ENCODE peak calls at places on chromosomes 12 and 14, in six cellular contexts. One of them, this sample, is unnamed.
A peak's percentile ranks its signal among the peaks of the same experiment; 100 is the strongest.

GRCh38 chr14:103031566-103031911 is 25.8 kb downstream of the CDC42BPB start:
- DNase-seq in HepG2: no peak
- DNase-seq in A549: no peak
- DNase-seq in endothelial cell of umbilical vein: no peak
- DNase-seq in K562: no peak
- DNase-seq in GM12878: no peak
- DNase-seq in this sample: no peak

GRCh38 chr14:81033841-81034240 is 78.4 kb downstream of the TSHR start:
- DNase-seq in A549: no peak
- DNase-seq in K562: no peak
- DNase-seq in GM12878: no peak
- DNase-seq in HepG2: no peak
- DNase-seq in endothelial cell of umbilical vein: no peak
- DNase-seq in this sample: peak; percentile 60

GRCh38 chr12:1080520-1081223 is 89.6 kb downstream of the ERC1 start:
- DNase-seq in HepG2: no peak
- DNase-seq in GM12878: peak; percentile 48
- DNase-seq in A549: no peak
- DNase-seq in K562: no peak
- DNase-seq in endothelial cell of umbilical vein: no peak
- DNase-seq in this sample: no peak

GRCh38 chr12:39605501-39605900 is 14.1 kb downstream of the ABCD2 start:
- DNase-seq in K562: no peak
- DNase-seq in endothelial cell of umbilical vein: no peak
- DNase-seq in GM12878: no peak
- DNase-seq in A549: no peak
- DNase-seq in HepG2: no peak
- DNase-seq in this sample: no peak

GRCh38 chr12:14995583-14996425 is 23.0 kb downstream of the PDE6H start:
- DNase-seq in HepG2: peak; percentile 52
- DNase-seq in GM12878: peak; percentile 34
- DNase-seq in A549: peak; percentile 81
- DNase-seq in endothelial cell of umbilical vein: peak; percentile 81
- DNase-seq in K562: peak; percentile 9
- DNase-seq in this sample: peak; percentile 71

GRCh38 chr14:63573579-63573978 is 30.4 kb upstream of the PPP2R5E start:
- DNase-seq in A549: no peak
- DNase-seq in K562: no peak
- DNase-seq in HepG2: no peak
- DNase-seq in endothelial cell of umbilical vein: peak; percentile 82
- DNase-seq in GM12878: no peak
- DNase-seq in this sample: no peak

GRCh38 chr12:112738531-112738930 is 53.0 kb upstream of the RPH3A start:
- DNase-seq in endothelial cell of umbilical vein: no peak
- DNase-seq in HepG2: no peak
- DNase-seq in A549: no peak
- DNase-seq in K562: no peak
- DNase-seq in GM12878: no peak
- DNase-seq in this sample: no peak

GRCh38 chr14:105460616-105461015 is 14.0 kb upstream of the CRIP2 start:
- DNase-seq in HepG2: no peak
- DNase-seq in A549: no peak
- DNase-seq in GM12878: no peak
- DNase-seq in endothelial cell of umbilical vein: no peak
- DNase-seq in K562: no peak
- DNase-seq in this sample: no peak

GRCh38 chr14:104428860-104429259 is 150.7 kb upstream of the C14orf180 start:
- DNase-seq in HepG2: no peak
- DNase-seq in A549: no peak
- DNase-seq in K562: no peak
- DNase-seq in GM12878: no peak
- DNase-seq in endothelial cell of umbilical vein: no peak
- DNase-seq in this sample: no peak

GRCh38 chr12:116233669-116234068 is 43.8 kb downstream of the MED13L start:
- DNase-seq in K562: no peak
- DNase-seq in GM12878: no peak
- DNase-seq in HepG2: no peak
- DNase-seq in A549: no peak
- DNase-seq in endothelial cell of umbilical vein: peak; percentile 68
- DNase-seq in this sample: no peak

GRCh38 chr14:89180546-89180945 is 236.5 kb downstream of the FOXN3 start:
- DNase-seq in GM12878: no peak
- DNase-seq in HepG2: no peak
- DNase-seq in K562: no peak
- DNase-seq in endothelial cell of umbilical vein: no peak
- DNase-seq in A549: no peak
- DNase-seq in this sample: no peak

GRCh38 chr12:88552672-88553079 is 27.6 kb downstream of the KITLG start:
- DNase-seq in endothelial cell of umbilical vein: no peak
- DNase-seq in A549: peak; percentile 77
- DNase-seq in GM12878: no peak
- DNase-seq in K562: no peak
- DNase-seq in HepG2: peak; percentile 9
- DNase-seq in this sample: no peak

GRCh38 chr14:29390046-29390841 is 537.4 kb downstream of the PRKD1 start:
- DNase-seq in A549: no peak
- DNase-seq in endothelial cell of umbilical vein: no peak
- DNase-seq in K562: no peak
- DNase-seq in GM12878: no peak
- DNase-seq in HepG2: no peak
- DNase-seq in this sample: no peak
- H3K4me3 ChIP-seq in A549: no peak overlapping the region
- H3K4me3 ChIP-seq in endothelial cell of umbilical vein: no peak overlapping the region
- H3K4me3 ChIP-seq in K562: no peak overlapping the region
- H3K4me3 ChIP-seq in GM12878: no peak overlapping the region
- H3K4me3 ChIP-seq in HepG2: no peak overlapping the region
- H3K4me3 ChIP-seq in this sample: no peak overlapping the region

DNA sequence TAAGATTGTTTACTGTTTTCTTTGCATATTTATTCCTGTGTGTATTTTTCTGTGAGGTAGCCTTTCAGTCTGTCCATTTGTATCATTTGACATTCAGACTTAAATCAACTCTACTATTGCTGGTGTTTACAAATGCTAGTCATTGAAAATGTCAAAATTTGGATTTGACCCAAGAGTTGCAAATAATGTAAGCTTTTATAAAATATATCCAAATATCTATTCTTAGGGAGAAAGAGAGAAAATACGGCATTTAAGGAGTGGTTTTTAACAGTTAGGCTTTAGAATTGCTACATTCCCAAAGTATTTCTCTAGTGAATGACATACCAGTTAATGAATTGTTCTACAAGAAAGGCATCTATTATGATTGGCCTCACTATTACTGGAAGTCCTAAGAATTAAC is 37.9 kb downstream of the FRS2 start:
- DNase-seq in endothelial cell of umbilical vein: no peak
- DNase-seq in A549: no peak
- DNase-seq in GM12878: no peak
- DNase-seq in K562: no peak
- DNase-seq in HepG2: no peak
- DNase-seq in this sample: no peak
- TF ChIP-seq MYC in endothelial cell of umbilical vein: no peak
- TF ChIP-seq MYC in A549: no peak
- TF ChIP-seq MYC in GM12878: no peak
- TF ChIP-seq MYC in K562: no peak
- TF ChIP-seq MYC in HepG2: no peak
- TF ChIP-seq MYC in this sample: no peak

DNA sequence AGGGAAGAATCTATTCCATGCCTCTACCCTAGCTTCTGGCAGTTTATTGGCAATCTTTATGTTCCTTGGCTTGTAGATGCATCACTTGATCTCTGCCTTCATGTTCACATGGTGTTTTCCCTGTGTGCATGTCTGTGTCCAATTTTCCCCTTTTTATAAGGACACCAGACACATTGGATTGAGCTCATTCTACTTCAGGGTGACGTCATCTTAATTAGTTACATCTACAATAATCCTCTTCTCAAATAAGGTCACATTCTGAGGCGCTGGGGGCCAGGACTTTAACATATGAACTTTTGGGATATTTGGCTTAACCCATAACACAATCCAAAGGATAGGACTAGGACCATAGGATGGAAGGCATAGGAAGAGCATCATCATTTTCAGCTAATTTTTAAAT is 101.4 kb downstream of the KCNMB4 start:
- DNase-seq in GM12878: no peak
- DNase-seq in endothelial cell of umbilical vein: no peak
- DNase-seq in A549: no peak
- DNase-seq in K562: no peak
- DNase-seq in HepG2: no peak
- DNase-seq in this sample: no peak
- H3K4me3 ChIP-seq in GM12878: no peak overlapping the region
- H3K4me3 ChIP-seq in endothelial cell of umbilical vein: no peak overlapping the region
- H3K4me3 ChIP-seq in A549: no peak overlapping the region
- H3K4me3 ChIP-seq in K562: no peak overlapping the region
- H3K4me3 ChIP-seq in HepG2: peak overlapping the region; percentile 64
- H3K4me3 ChIP-seq in this sample: no peak overlapping the region

GRCh38 chr14:29240046-29240445 is 473.5 kb downstream of the FOXG1 start:
- DNase-seq in A549: peak; percentile 11
- DNase-seq in GM12878: no peak
- DNase-seq in HepG2: no peak
- DNase-seq in K562: no peak
- DNase-seq in endothelial cell of umbilical vein: peak; percentile 84
- DNase-seq in this sample: no peak

GRCh38 chr14:29236848-29237247 is 470.3 kb downstream of the FOXG1 start:
- DNase-seq in GM12878: no peak
- DNase-seq in HepG2: no peak
- DNase-seq in K562: no peak
- DNase-seq in endothelial cell of umbilical vein: peak; percentile 80
- DNase-seq in A549: peak; percentile 20
- DNase-seq in this sample: no peak

GRCh38 chr14:29233188-29233587 is 466.6 kb downstream of the FOXG1 start:
- DNase-seq in K562: no peak
- DNase-seq in GM12878: no peak
- DNase-seq in HepG2: no peak
- DNase-seq in A549: no peak
- DNase-seq in endothelial cell of umbilical vein: peak; percentile 12
- DNase-seq in this sample: no peak

GRCh38 chr14:29236401-29236800 is 469.8 kb downstream of the FOXG1 start:
- DNase-seq in A549: no peak
- DNase-seq in endothelial cell of umbilical vein: no peak
- DNase-seq in GM12878: no peak
- DNase-seq in K562: no peak
- DNase-seq in HepG2: no peak
- DNase-seq in this sample: no peak

GRCh38 chr14:29235991-29236390 is 469.4 kb downstream of the FOXG1 start:
- DNase-seq in GM12878: no peak
- DNase-seq in endothelial cell of umbilical vein: peak; percentile 17
- DNase-seq in K562: no peak
- DNase-seq in A549: no peak
- DNase-seq in HepG2: no peak
- DNase-seq in this sample: no peak
- TF ChIP-seq MYC in GM12878: no peak
- TF ChIP-seq MYC in endothelial cell of umbilical vein: no peak
- TF ChIP-seq MYC in K562: no peak
- TF ChIP-seq MYC in A549: no peak
- TF ChIP-seq MYC in HepG2: no peak
- TF ChIP-seq MYC in this sample: no peak

DNA sequence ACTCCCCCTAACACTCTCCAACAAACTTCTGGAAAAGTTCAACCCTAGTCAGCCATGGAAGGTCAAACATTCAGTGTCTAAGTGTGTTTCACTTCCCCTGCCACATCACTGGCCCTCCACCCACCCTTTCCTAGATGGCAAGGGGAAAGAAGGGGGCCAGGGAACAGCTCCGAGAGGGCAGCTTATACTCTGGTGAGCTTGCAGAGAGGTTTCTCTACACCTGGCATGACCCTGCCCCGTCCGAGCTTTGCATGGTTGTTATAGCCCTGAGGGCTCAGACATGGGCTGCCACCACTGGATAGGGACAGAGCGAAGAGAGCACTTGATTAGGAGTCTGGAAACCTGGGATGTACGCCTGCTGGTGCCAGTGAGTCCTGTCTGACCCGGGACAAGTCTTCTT is 4.0 kb downstream of the ACVRL1 start:
- DNase-seq in A549: no peak
- DNase-seq in HepG2: no peak
- DNase-seq in endothelial cell of umbilical vein: peak; percentile 36
- DNase-seq in GM12878: no peak
- DNase-seq in K562: no peak
- DNase-seq in this sample: no peak
- H3K4me3 ChIP-seq in A549: no peak overlapping the region
- H3K4me3 ChIP-seq in HepG2: no peak overlapping the region
- H3K4me3 ChIP-seq in endothelial cell of umbilical vein: no peak overlapping the region
- H3K4me3 ChIP-seq in GM12878: no peak overlapping the region
- H3K4me3 ChIP-seq in K562: no peak overlapping the region
- H3K4me3 ChIP-seq in this sample: no peak overlapping the region

GRCh38 chr12:122129131-122129530 is 44.9 kb downstream of the IL31 start:
- DNase-seq in HepG2: no peak
- DNase-seq in K562: no peak
- DNase-seq in endothelial cell of umbilical vein: no peak
- DNase-seq in GM12878: no peak
- DNase-seq in A549: no peak
- DNase-seq in this sample: no peak
- TF ChIP-seq MYC in HepG2: no peak
- TF ChIP-seq MYC in K562: no peak
- TF ChIP-seq MYC in endothelial cell of umbilical vein: no peak
- TF ChIP-seq MYC in GM12878: no peak
- TF ChIP-seq MYC in A549: no peak
- TF ChIP-seq MYC in this sample: no peak

GRCh38 chr12:75509621-75510020 is 1.8 kb downstream of the KRR1 start:
- DNase-seq in K562: no peak
- DNase-seq in endothelial cell of umbilical vein: no peak
- DNase-seq in GM12878: no peak
- DNase-seq in HepG2: no peak
- DNase-seq in A549: no peak
- DNase-seq in this sample: no peak
- H3K4me3 ChIP-seq in K562: peak overlapping the region; percentile 84
- H3K4me3 ChIP-seq in endothelial cell of umbilical vein: no peak overlapping the region
- H3K4me3 ChIP-seq in GM12878: peak overlapping the region; percentile 76
- H3K4me3 ChIP-seq in HepG2: peak overlapping the region; percentile 80
- H3K4me3 ChIP-seq in A549: no peak overlapping the region
- H3K4me3 ChIP-seq in this sample: peak overlapping the region; percentile 92

DNA sequence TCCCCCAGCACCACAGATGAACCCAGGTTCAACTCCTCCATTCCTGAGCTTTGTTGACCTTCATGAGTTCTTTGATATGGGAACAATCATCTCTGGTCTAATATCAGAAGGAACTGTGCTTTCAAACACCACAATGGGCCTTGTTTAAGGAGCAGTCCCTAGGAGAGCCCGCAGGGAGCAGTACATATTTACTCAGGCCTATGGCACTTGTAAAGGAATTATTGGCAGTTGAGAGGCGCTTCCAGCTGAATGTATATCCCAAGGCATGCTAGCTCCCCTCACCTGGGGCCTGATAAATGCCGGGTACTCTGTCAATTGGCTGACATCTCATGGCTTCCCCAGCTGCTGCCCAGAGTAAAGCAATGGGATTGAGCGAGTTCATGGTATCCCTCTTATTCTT is 76.2 kb downstream of the ZFP36L1 start:
- DNase-seq in GM12878: no peak
- DNase-seq in A549: no peak
- DNase-seq in HepG2: peak; percentile 87
- DNase-seq in K562: no peak
- DNase-seq in endothelial cell of umbilical vein: no peak
- DNase-seq in this sample: no peak
- TF ChIP-seq MYC in GM12878: no peak
- TF ChIP-seq MYC in A549: no peak
- TF ChIP-seq MYC in HepG2: no peak
- TF ChIP-seq MYC in K562: no peak
- TF ChIP-seq MYC in endothelial cell of umbilical vein: no peak
- TF ChIP-seq MYC in this sample: no peak

This sample was measured in NB4.